ENCODE peak calls at places on chromosomes 2 and 18, in four cellular contexts. I is GM12878, J is SK-N-SH, Z is K562. F is an unnamed sample.

GRCh38 chr2:151032741-151033152 is 228.9 kb downstream of the RBM43 start:
- DNase-seq in I (no peak), J (no peak), Z (no peak), F (no peak)

GRCh38 chr18:57859314-57859713 is 56.2 kb upstream of the ATP8B1 start:
- DNase-seq in I (no peak), J (no peak), Z (peak; percentile 22), F (peak; percentile 44)

GRCh38 chr18:22710628-22711380 is 222.3 kb upstream of the RBBP8 start:
- DNase-seq in I (no peak), J (peak; percentile 20), Z (no peak), F (no peak)

GRCh38 chr2:1766400-1766799 is 22.1 kb upstream of the PXDN start:
- DNase-seq in I (no peak), J (no peak), Z (no peak), F (no peak)

GRCh38 chr2:160257015-160257741 is 57.1 kb upstream of the ITGB6 start:
- DNase-seq in I (no peak), J (no peak), Z (no peak), F (no peak)

GRCh38 chr2:148483675-148484074 is 160.9 kb upstream of the EPC2 start:
- DNase-seq in I (no peak), J (no peak), Z (no peak), F (no peak)

GRCh38 chr18:60996822-60997221 is 336.4 kb upstream of the CDH20 start:
- DNase-seq in I (no peak), J (no peak), Z (no peak), F (no peak)

GRCh38 chr2:51335072-51336058 is 303.4 kb upstream of the NRXN1 start:
- DNase-seq in I (no peak), J (no peak), Z (no peak), F (no peak)

GRCh38 chr2:220460257-220460985 is 833.0 kb downstream of the SLC4A3 start:
- DNase-seq in I (no peak), J (no peak), Z (no peak), F (no peak)

GRCh38 chr2:187581125-187581896 is 27.1 kb upstream of the TFPI start:
- DNase-seq in I (no peak), J (peak; percentile 8), Z (peak; percentile 41), F (peak; percentile 59)

GRCh38 chr2:73020657-73021370 is 50.7 kb downstream of the SFXN5 start:
- DNase-seq in I (no peak), J (peak; percentile 46), Z (no peak), F (peak; percentile 97)

GRCh38 chr18:41226186-41226585 is 728.8 kb upstream of the PIK3C3 start:
- DNase-seq in I (no peak), J (no peak), Z (no peak), F (no peak)

GRCh38 chr18:58953627-58954026 is 89.0 kb downstream of the ZNF532 start:
- DNase-seq in I (no peak), J (peak; percentile 50), Z (no peak), F (peak; percentile 16)

GRCh38 chr18:45733535-45733934 is 9.6 kb downstream of the SLC14A1 start:
- DNase-seq in I (no peak), J (no peak), Z (no peak), F (no peak)

GRCh38 chr2:178306351-178307073 is 112.2 kb downstream of the OSBPL6 start:
- DNase-seq in I (peak; percentile 31), J (peak; percentile 47), Z (peak; percentile 33), F (peak; percentile 62)

GRCh38 chr2:151183072-151183580 is 78.5 kb downstream of the RBM43 start:
- DNase-seq in I (no peak), J (no peak), Z (no peak), F (no peak)

GRCh38 chr2:85438291-85439110 is 20.0 kb downstream of the SH2D6 start:
- DNase-seq in I (no peak), J (no peak), Z (no peak), F (peak; percentile 42)

GRCh38 chr2:164841719-164842623 is at the start of gene COBLL1:
- DNase-seq in I (no peak), J (peak; percentile 82), Z (peak; percentile 41), F (peak; percentile 84)

GRCh38 chr2:119028327-119029174 is 86.6 kb downstream of the MARCO start:
- DNase-seq in I (no peak), J (peak; percentile 39), Z (peak; percentile 48), F (peak; percentile 45)

GRCh38 chr2:72026819-72027425 is 120.7 kb downstream of the CYP26B1 start:
- DNase-seq in I (no peak), J (no peak), Z (no peak), F (no peak)

GRCh38 chr2:175203621-175204496 is 22.3 kb upstream of the ATP5MC3 start:
- DNase-seq in I (no peak), J (peak; percentile 56), Z (no peak), F (peak; percentile 50)

GRCh38 chr18:47981320-47981719 is 50.9 kb upstream of the SMAD2 start:
- DNase-seq in I (no peak), J (no peak), Z (no peak), F (no peak)

GRCh38 chr2:72985136-72985535 is 67.8 kb downstream of the EMX1 start:
- DNase-seq in I (no peak), J (no peak), Z (no peak), F (no peak)

GRCh38 chr18:73101977-73102376 is 234.2 kb upstream of the NETO1 start:
- DNase-seq in I (no peak), J (no peak), Z (no peak), F (no peak)

GRCh38 chr2:234630676-234631350 is 133.9 kb upstream of the ARL4C start:
- DNase-seq in I (no peak), J (no peak), Z (no peak), F (no peak)

GRCh38 chr2:97985998-97986397 is 9.8 kb downstream of the TMEM131 start:
- DNase-seq in I (no peak), J (no peak), Z (no peak), F (no peak)

GRCh38 chr2:216426166-216426777 is 14.0 kb downstream of the SMARCAL1 start:
- DNase-seq in I (no peak), J (no peak), Z (no peak), F (no peak)

GRCh38 chr2:15238028-15238427 is 323.1 kb downstream of the NBAS start:
- DNase-seq in I (no peak), J (no peak), Z (no peak), F (no peak)

GRCh38 chr2:40371525-40372277 is 80.2 kb downstream of the SLC8A1 start:
- DNase-seq in I (no peak), J (peak; percentile 24), Z (no peak), F (no peak)

GRCh38 chr2:214830794-214831346 is 21.4 kb upstream of the BARD1 start:
- DNase-seq in I (no peak), J (no peak), Z (no peak), F (peak; percentile 39)

GRCh38 chr2:16717477-16717876 is 51.8 kb upstream of the CYRIA start:
- DNase-seq in I (no peak), J (no peak), Z (no peak), F (no peak)

GRCh38 chr2:95382128-95382645 is 20.3 kb upstream of the FAHD2A start:
- DNase-seq in I (no peak), J (no peak), Z (no peak), F (no peak)

GRCh38 chr2:102166189-102166845 is 20.5 kb upstream of the IL1RL2 start:
- DNase-seq in I (no peak), J (no peak), Z (no peak), F (peak; percentile 67)

GRCh38 chr18:7480853-7481252 is 86.3 kb upstream of the PTPRM start:
- DNase-seq in I (no peak), J (no peak), Z (no peak), F (no peak)

GRCh38 chr2:67259581-67260347 is 137.4 kb upstream of the ETAA1 start:
- DNase-seq in I (no peak), J (peak; percentile 49), Z (no peak), F (no peak)

DNA sequence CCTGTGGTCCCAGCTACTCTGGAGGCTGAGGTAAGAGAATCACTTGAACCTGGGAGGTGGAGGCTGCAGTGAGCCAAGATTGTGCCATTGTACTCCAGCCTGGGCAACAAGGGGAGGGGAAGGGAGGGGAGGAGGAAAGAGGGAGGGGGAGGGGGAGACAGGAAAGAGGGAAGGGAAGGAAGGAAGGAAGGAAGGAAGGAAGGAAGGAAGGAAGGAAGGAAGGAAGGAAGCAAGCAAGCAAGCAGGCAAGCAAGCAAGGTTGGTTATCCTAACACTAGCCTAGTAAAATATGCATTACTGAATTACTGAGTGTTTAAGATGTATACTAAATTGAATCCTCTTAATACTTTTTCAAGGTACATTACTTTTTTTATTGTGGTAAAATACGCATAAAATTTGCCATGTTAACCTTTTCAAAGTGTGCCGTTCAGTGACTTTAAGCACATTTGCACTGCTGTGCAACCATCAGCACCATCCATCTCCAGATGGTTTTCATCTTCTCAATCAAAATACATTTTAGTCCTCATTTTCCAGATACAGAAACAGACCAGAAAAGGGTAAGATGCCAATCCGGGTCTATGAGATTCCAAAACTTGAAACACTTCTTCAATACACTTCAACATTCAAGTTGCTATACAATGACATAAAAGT is 28.9 kb downstream of the NCKAP1 start:
- DNase-seq in I (no peak), J (peak; percentile 6), Z (no peak), F (no peak)
- TF ChIP-seq POLR2AphosphoS5 in I (no peak), J (no peak), Z (no peak), F (no peak)

GRCh38 chr2:208072250-208072892 is 47.0 kb upstream of the PLEKHM3 start:
- DNase-seq in I (peak; percentile 19), J (peak; percentile 71), Z (peak; percentile 41), F (peak; percentile 63)
- TF ChIP-seq FOXM1 in I (no peak), J (no peak), Z (no peak), F (no peak)

GRCh38 chr2:42098571-42099430 is 51.0 kb downstream of the PKDCC start:
- DNase-seq in I (no peak), J (no peak), Z (no peak), F (no peak)

GRCh38 chr2:42099431-42100173 is 51.8 kb downstream of the PKDCC start:
- DNase-seq in I (no peak), J (no peak), Z (no peak), F (no peak)

GRCh38 chr2:42101641-42102605 is 54.1 kb downstream of the PKDCC start:
- DNase-seq in I (peak; percentile 82), J (no peak), Z (no peak), F (peak; percentile 71)

GRCh38 chr2:42102606-42103450 is 55.0 kb downstream of the PKDCC start:
- DNase-seq in I (no peak), J (peak; percentile 52), Z (no peak), F (no peak)

GRCh38 chr2:42100696-42101585 is 53.1 kb downstream of the PKDCC start:
- DNase-seq in I (no peak), J (no peak), Z (no peak), F (no peak)
- TF ChIP-seq POLR2AphosphoS5 in I (no peak), J (no peak), Z (no peak), F (no peak)

DNA sequence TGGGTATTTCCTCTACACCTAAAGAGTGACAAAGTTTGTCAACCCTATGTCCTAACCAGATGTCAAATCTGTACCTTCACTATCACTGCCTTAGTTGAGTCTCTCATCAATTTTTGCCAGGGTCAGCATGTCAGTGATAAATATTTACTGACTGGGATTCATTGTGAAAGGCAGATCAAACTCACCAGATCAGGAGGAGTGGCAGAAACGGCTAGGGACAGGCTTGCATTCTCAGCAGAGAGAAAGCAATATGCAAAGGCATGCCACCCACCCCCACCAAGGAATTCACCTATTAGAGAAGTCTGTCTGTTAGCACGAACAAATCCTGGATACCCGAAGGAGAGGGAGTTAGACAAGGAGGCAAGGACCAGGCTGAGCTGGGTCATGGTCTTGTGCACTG is 62.6 kb downstream of the PTPN2 start:
- DNase-seq in I (no peak), J (no peak), Z (no peak), F (no peak)
- TF ChIP-seq FOXM1 in I (no peak), J (no peak), Z (no peak), F (no peak)

F was measured in HepG2.